ENCODE peak calls at places on chromosomes 1 and 21, in four cellular contexts. One of them, this sample, is unnamed.

GRCh38 chr1:245105815-245106410 is 48.9 kb upstream of the KIF26B start:
- DNase-seq in activated CD4-positive, alpha-beta T cell treated with anti-CD3 and anti-CD28 coated beads for 36 hours: no peak
- DNase-seq in aorta: no peak
- DNase-seq in NCI-H1436: no peak
- DNase-seq in this sample: no peak

GRCh38 chr1:246748006-246748405 is 23.8 kb downstream of the SCCPDH start:
- DNase-seq in NCI-H1436: no peak
- DNase-seq in activated CD4-positive, alpha-beta T cell treated with anti-CD3 and anti-CD28 coated beads for 36 hours: no peak
- DNase-seq in aorta: no peak
- DNase-seq in this sample: no peak

GRCh38 chr1:232628335-232629214 is 1.4 kb downstream of the SIPA1L2 start:
- DNase-seq in aorta: no peak
- DNase-seq in activated CD4-positive, alpha-beta T cell treated with anti-CD3 and anti-CD28 coated beads for 36 hours: no peak
- DNase-seq in NCI-H1436: peak; percentile 18
- DNase-seq in this sample: peak; percentile 33

GRCh38 chr1:163395767-163396166 is 74.0 kb downstream of the NUF2 start:
- DNase-seq in aorta: no peak
- DNase-seq in activated CD4-positive, alpha-beta T cell treated with anti-CD3 and anti-CD28 coated beads for 36 hours: no peak
- DNase-seq in NCI-H1436: no peak
- DNase-seq in this sample: no peak

GRCh38 chr1:12499574-12500245 is 118.3 kb downstream of the DHRS3 start:
- DNase-seq in activated CD4-positive, alpha-beta T cell treated with anti-CD3 and anti-CD28 coated beads for 36 hours: no peak
- DNase-seq in aorta: no peak
- DNase-seq in NCI-H1436: no peak
- DNase-seq in this sample: no peak

GRCh38 chr1:92030701-92031107 is 919 bp downstream of the EPHX4 start:
- DNase-seq in NCI-H1436: no peak
- DNase-seq in aorta: no peak
- DNase-seq in activated CD4-positive, alpha-beta T cell treated with anti-CD3 and anti-CD28 coated beads for 36 hours: peak; percentile 27
- DNase-seq in this sample: peak; percentile 21

GRCh38 chr1:87058343-87058649 is 143.9 kb downstream of the HS2ST1 start:
- DNase-seq in NCI-H1436: no peak
- DNase-seq in activated CD4-positive, alpha-beta T cell treated with anti-CD3 and anti-CD28 coated beads for 36 hours: no peak
- DNase-seq in aorta: no peak
- DNase-seq in this sample: no peak

GRCh38 chr1:89908294-89908992 is 86.5 kb upstream of the ZNF326 start:
- DNase-seq in aorta: no peak
- DNase-seq in NCI-H1436: no peak
- DNase-seq in activated CD4-positive, alpha-beta T cell treated with anti-CD3 and anti-CD28 coated beads for 36 hours: no peak
- DNase-seq in this sample: no peak

GRCh38 chr1:89149976-89150375 is 24.1 kb upstream of the GBP2 start:
- DNase-seq in aorta: no peak
- DNase-seq in NCI-H1436: no peak
- DNase-seq in activated CD4-positive, alpha-beta T cell treated with anti-CD3 and anti-CD28 coated beads for 36 hours: no peak
- DNase-seq in this sample: no peak

GRCh38 chr1:43443197-43443946 is 10.4 kb downstream of the HYI start:
- DNase-seq in activated CD4-positive, alpha-beta T cell treated with anti-CD3 and anti-CD28 coated beads for 36 hours: peak; percentile 1
- DNase-seq in NCI-H1436: no peak
- DNase-seq in aorta: peak; percentile 35
- DNase-seq in this sample: no peak

GRCh38 chr1:224054012-224054411 is 59.9 kb upstream of the FBXO28 start:
- DNase-seq in NCI-H1436: no peak
- DNase-seq in aorta: no peak
- DNase-seq in activated CD4-positive, alpha-beta T cell treated with anti-CD3 and anti-CD28 coated beads for 36 hours: no peak
- DNase-seq in this sample: no peak

GRCh38 chr1:53398091-53398490 is 61.1 kb upstream of the DMRTB1 start:
- DNase-seq in activated CD4-positive, alpha-beta T cell treated with anti-CD3 and anti-CD28 coated beads for 36 hours: no peak
- DNase-seq in aorta: no peak
- DNase-seq in NCI-H1436: no peak
- DNase-seq in this sample: no peak

GRCh38 chr1:153573351-153573750 is 7.7 kb upstream of the S100A2 start:
- DNase-seq in NCI-H1436: no peak
- DNase-seq in aorta: no peak
- DNase-seq in activated CD4-positive, alpha-beta T cell treated with anti-CD3 and anti-CD28 coated beads for 36 hours: no peak
- DNase-seq in this sample: no peak

GRCh38 chr1:38444770-38445442 is 398.3 kb upstream of the POU3F1 start:
- DNase-seq in activated CD4-positive, alpha-beta T cell treated with anti-CD3 and anti-CD28 coated beads for 36 hours: no peak
- DNase-seq in aorta: no peak
- DNase-seq in NCI-H1436: no peak
- DNase-seq in this sample: no peak

GRCh38 chr21:42779431-42779861 is 99.9 kb downstream of the WDR4 start:
- DNase-seq in NCI-H1436: no peak
- DNase-seq in activated CD4-positive, alpha-beta T cell treated with anti-CD3 and anti-CD28 coated beads for 36 hours: no peak
- DNase-seq in aorta: no peak
- DNase-seq in this sample: no peak

GRCh38 chr1:19623523-19623922 is 20.6 kb upstream of the NBL1 start:
- DNase-seq in aorta: no peak
- DNase-seq in NCI-H1436: no peak
- DNase-seq in activated CD4-positive, alpha-beta T cell treated with anti-CD3 and anti-CD28 coated beads for 36 hours: no peak
- DNase-seq in this sample: no peak

GRCh38 chr1:81157686-81158085 is 643.0 kb upstream of the ADGRL2 start:
- DNase-seq in aorta: no peak
- DNase-seq in NCI-H1436: no peak
- DNase-seq in activated CD4-positive, alpha-beta T cell treated with anti-CD3 and anti-CD28 coated beads for 36 hours: no peak
- DNase-seq in this sample: no peak

GRCh38 chr21:45300786-45301520 is 13.3 kb upstream of the POFUT2 start:
- DNase-seq in aorta: no peak
- DNase-seq in activated CD4-positive, alpha-beta T cell treated with anti-CD3 and anti-CD28 coated beads for 36 hours: peak; percentile 2
- DNase-seq in NCI-H1436: no peak
- DNase-seq in this sample: no peak

GRCh38 chr1:71222668-71223067 is 141.8 kb upstream of the ZRANB2 start:
- DNase-seq in aorta: no peak
- DNase-seq in activated CD4-positive, alpha-beta T cell treated with anti-CD3 and anti-CD28 coated beads for 36 hours: peak; percentile 7
- DNase-seq in NCI-H1436: no peak
- DNase-seq in this sample: no peak

GRCh38 chr1:53642607-53643006 is 96.4 kb downstream of the GLIS1 start:
- DNase-seq in activated CD4-positive, alpha-beta T cell treated with anti-CD3 and anti-CD28 coated beads for 36 hours: no peak
- DNase-seq in NCI-H1436: no peak
- DNase-seq in aorta: no peak
- DNase-seq in this sample: no peak

GRCh38 chr1:17845583-17845982 is 90.5 kb downstream of the ACTL8 start:
- DNase-seq in NCI-H1436: no peak
- DNase-seq in aorta: no peak
- DNase-seq in activated CD4-positive, alpha-beta T cell treated with anti-CD3 and anti-CD28 coated beads for 36 hours: no peak
- DNase-seq in this sample: no peak